ENCODE peak calls at places on chromosomes 13 and 19, in four cellular contexts. Q is epithelial cell of esophagus, W is heart left ventricle, G is lower leg skin. H is an unnamed sample.

GRCh38 chr19:53780506-53780905 is 43.6 kb downstream of the NLRP12 start:
- DNase-seq in Q (no peak), G (no peak), W (no peak), H (no peak)

GRCh38 chr19:35027851-35028599 is 2.2 kb upstream of the SCN1B start:
- DNase-seq in G (no peak), W (no peak), Q (no peak), H (no peak)

GRCh38 chr19:53057904-53058579 is 13.5 kb downstream of the ERVV-2 start:
- DNase-seq in G (no peak), W (no peak), Q (peak; percentile 24), H (no peak)

GRCh38 chr13:48318714-48319457 is 15.3 kb downstream of the RB1 start:
- DNase-seq in Q (no peak), W (peak; percentile 58), G (no peak), H (no peak)

GRCh38 chr13:88601949-88602348 is 930.8 kb downstream of the SLITRK5 start:
- DNase-seq in Q (peak; percentile 23), G (no peak), W (no peak), H (no peak)

GRCh38 chr13:20945952-20946383 is 43.4 kb upstream of the XPO4 start:
- DNase-seq in Q (no peak), G (peak; percentile 40), W (no peak), H (no peak)

GRCh38 chr13:49124693-49125304 is 95.3 kb upstream of the MLNR start:
- DNase-seq in Q (no peak), W (no peak), G (no peak), H (no peak)

GRCh38 chr13:114257014-114257413 is 22.3 kb downstream of the CDC16 start:
- DNase-seq in Q (no peak), G (no peak), W (no peak), H (no peak)

GRCh38 chr19:18192673-18193387 is at the start of gene MPV17L2:
- DNase-seq in W (peak; percentile 100), G (peak; percentile 99), Q (peak; percentile 100), H (peak; percentile 100)

GRCh38 chr19:44542671-44543070 is 13.2 kb upstream of the CEACAM20 start:
- DNase-seq in Q (no peak), G (no peak), W (no peak), H (no peak)

DNA sequence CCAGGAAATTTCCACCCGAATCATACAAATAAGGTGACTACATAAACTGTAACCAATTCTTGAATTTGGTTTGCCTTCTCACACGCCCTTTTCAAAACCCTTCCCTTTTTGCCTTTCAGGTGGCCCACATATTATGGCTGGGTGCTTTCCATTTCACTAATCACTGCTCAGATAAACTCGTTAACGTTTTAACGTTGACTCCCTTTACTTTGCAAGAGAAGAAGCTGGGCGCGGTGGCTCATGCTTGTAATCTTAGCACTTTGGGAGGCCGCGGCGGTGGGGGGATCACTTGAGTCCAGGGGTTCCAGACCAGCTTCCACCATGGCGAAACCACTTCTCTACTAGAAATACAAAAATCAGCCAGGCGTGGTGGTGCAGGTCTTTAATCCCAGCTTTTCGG is 19.8 kb upstream of the ZNF91 start:
- DNase-seq in G (no peak), Q (no peak), W (no peak), H (no peak)
- H3K4me3 ChIP-seq in G (no peak overlapping the region), Q (no peak overlapping the region), W (peak overlapping the region; percentile 56), H (peak overlapping the region; percentile 56)

DNA sequence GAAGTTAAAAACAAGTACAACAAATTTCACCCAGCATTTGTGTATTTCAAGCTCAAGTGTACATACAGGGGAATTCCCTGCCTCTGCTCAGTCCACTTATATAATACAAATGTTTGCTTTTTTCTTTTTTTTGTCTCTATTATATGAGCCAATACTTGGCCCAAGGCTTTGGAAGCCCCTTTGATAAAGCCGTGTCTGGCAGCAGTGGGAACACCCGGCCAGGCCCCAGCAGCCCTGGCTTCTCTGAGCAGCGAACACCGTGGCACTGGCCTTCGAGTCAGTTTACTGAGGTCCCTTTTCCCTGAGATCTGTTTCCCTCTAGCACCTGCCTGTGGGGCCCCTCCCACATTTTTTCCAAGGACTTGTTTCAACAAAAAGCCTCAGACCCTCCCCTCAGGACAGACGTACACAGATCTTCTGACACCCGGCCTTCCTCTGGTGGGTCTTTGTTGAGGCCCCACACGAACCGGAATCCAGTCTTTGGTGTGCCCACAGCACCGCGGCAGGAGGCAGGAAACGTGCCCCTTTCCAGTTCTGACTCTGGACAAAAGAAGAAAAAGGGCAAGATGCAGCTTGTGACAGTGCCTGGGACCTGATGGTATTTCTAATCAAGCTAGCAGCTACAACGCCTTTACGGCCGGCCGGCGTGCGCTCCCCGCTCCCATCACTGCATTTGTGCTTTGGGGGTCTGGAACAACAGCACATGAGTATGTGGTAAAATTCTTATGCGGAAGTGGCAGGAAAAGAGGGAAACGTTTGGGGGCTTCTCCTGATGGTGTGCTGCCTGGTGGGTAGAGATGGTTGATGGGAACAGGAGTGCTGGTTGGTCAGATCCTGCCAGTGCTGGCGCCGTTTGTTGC is 13.8 kb downstream of the SIPA1L3 start:
- DNase-seq in G (no peak), Q (no peak), W (no peak), H (no peak)
- H3K4me3 ChIP-seq in G (no peak overlapping the region), Q (no peak overlapping the region), W (no peak overlapping the region), H (no peak overlapping the region)

DNA sequence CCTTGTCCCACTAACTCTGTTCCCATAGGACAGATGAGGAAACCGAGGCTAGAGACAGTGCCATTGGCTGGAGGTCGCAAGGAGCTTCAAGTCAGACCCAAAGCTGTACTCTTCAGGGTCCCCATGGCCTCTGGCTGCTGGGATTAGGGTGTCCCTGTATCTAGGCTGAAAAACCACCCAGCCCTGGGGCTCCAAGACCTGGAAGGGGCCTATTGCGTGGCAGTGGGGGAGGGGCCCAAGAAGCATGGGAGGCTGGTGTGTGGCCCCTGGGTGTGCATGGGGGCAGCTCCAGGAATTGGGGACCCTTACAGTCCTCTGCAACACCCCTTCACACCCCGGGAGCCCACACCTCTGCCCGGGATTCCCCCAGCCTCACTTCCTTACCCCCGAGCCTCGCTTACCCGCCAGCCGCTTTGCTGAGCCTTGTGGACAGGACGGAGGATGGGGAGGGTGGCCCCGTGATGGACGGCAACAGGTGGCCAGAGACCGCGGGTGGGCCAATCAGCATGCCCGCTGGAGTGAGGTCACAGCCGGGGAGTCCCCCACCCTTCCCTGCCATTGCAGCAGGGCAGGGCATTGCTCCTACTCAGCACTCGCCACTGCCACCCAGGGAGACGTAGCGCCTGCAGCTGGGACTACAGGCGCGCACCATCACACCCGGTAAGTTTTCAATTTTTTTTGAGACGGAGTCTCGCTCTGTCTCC is at the start of gene JSRP1:
- DNase-seq in Q (no peak), W (no peak), G (no peak), H (no peak)
- H3K4me3 ChIP-seq in Q (no peak within 1 kb of the TSS), W (no peak within 1 kb of the TSS), G (no peak within 1 kb of the TSS), H (no peak within 1 kb of the TSS)

DNA sequence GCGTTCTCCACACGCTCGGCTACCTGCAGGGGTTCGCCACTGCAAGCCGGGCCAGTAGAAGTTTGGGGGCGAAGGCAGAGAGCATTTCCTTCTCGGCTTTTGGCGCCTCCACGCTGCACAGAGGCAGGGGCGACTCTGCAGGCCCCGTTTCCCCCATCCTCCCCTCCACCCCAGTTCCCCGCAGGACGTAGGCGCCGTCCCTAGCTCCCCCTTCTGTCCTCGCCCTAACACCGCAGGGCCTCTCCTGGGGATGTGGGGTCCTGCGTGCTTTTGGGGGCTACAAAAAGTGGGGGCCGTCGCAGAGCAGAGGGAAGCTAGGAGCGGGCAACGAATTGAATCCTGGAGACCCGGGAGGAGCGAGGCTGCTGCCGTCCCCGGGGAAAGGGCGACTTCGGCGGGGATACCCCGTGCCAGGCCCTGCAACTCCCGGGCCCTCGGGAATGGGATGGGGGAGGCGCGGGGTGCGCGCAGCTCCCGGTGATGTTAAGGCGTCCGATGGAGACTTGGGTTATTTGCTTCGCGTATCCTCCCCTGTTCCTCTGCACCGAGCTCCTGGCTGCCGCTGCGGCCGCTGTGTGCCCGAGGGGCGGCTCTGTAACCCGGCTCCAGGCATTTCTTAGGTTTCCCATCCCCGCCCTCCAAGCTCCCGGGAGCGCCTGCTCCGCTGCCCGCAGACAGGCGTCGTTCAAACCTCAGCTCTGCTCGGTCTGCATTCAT is 255.9 kb upstream of the SOX21 start:
- DNase-seq in G (no peak), Q (peak; percentile 8), W (no peak), H (no peak)
- H3K4me3 ChIP-seq in G (no peak overlapping the region), Q (peak overlapping the region; percentile 36), W (peak overlapping the region; percentile 32), H (peak overlapping the region; percentile 38)

GRCh38 chr19:55276720-55277430 is 3.0 kb downstream of the HSPBP1 start:
- DNase-seq in G (no peak), Q (no peak), W (no peak), H (no peak)

GRCh38 chr19:55279773-55280643 is at the start of gene HSPBP1:
- DNase-seq in G (peak; percentile 89), Q (peak; percentile 99), W (peak; percentile 94), H (peak; percentile 68)

GRCh38 chr19:55277494-55277893 is 2.4 kb downstream of the HSPBP1 start:
- DNase-seq in W (no peak), G (no peak), Q (no peak), H (no peak)

GRCh38 chr19:55279376-55279772 is 536 bp downstream of the HSPBP1 start:
- DNase-seq in G (no peak), W (no peak), Q (no peak), H (no peak)

DNA sequence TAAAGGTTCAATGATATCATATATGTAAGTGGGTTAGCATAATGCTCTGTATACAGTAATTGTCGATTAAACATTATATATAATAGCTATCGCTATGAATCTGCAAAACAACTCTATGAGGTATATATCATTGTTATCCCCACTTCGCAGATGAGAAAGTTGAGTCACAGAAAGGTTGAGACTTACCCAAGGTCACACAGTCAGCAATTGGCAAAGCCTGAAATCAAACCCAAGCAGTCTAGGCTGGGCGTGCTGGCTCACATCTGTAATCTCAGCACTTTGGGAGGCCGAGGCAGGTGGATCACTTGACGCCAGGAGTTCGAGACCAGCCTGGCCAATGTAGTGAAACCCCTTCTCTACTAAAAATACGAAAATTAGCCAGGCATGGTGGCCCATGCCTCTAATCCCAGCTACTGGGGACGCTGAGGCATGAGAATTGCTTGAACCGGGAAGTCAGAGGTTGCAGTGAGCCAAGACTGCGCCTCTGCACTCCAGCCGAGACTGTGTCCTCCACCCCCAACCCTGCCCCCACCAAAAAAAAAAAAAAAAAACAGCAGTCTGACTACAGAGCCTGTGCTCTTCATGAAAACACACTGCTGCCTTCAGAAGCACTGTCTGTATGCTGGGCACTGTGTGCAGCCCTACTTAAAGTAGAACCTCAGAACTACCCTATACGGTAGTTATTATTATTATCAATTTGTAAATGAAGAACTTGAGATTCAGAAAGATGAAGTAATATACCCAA is 1.3 kb downstream of the HSPBP1 start:
- DNase-seq in Q (no peak), G (no peak), W (no peak), H (no peak)
- H3K4me3 ChIP-seq in Q (peak overlapping the region; percentile 94), G (no peak overlapping the region), W (no peak overlapping the region), H (no peak overlapping the region)

DNA sequence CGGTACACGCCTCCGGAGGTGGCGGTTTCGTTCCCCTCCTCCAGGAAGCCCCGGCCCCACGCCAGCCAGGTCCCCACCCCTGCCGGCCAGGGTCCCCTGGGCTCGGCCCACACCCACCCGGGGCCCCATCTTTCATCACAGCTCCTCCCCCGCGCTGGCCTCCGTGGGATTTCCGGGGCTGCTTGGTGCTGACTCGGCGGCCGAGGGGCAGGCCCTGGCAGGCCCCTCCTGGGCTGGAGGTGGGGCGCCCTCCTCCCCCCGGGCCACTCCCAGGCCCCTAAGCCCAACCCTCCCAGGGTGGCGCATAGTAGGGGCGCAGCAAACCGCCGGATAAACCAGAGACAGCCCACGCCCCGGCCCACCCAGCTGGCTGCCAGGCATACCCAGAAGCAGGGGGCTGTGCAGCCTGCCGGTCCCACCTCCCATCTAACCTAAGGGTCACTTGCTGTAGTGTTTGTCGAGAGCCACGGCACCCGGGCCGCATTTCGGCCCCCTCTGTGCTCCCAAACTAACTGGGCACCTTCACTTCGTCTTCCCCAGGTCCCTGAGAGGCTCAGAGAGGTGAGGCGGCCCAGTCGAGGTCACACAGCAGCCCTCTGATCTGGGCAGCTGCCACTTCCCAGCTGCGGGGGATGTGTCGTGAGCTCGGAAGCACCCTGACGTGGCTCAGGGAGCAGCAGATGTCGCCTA is 6.6 kb downstream of the ZBTB7A start:
- DNase-seq in Q (peak; percentile 80), G (peak; percentile 59), W (peak; percentile 86), H (no peak)
- H3K4me3 ChIP-seq in Q (peak overlapping the region; percentile 32), G (no peak overlapping the region), W (peak overlapping the region; percentile 49), H (peak overlapping the region; percentile 98)

GRCh38 chr19:50717026-50717723 is 2.4 kb downstream of the SHANK1 start:
- DNase-seq in G (no peak), W (peak; percentile 58), Q (no peak), H (no peak)
- H3K4me3 ChIP-seq in G (no peak overlapping the region), W (no peak overlapping the region), Q (no peak overlapping the region), H (no peak overlapping the region)